ENCODE peak calls at places on chromosomes 11 and 22, in seven cellular contexts. R is OCI-LY7, O is uterus, N is endodermal cell, Q is coronary artery, X is heart right ventricle, T is tibial artery. B is an unnamed sample.

GRCh38 chr11:47408598-47409439 is 429 bp downstream of the SLC39A13 start:
- DNase-seq in R (no peak), O (peak; percentile 65), N (peak; percentile 79), Q (no peak), X (peak; percentile 43), T (peak; percentile 56), B (peak; percentile 72)

GRCh38 chr11:44563716-44564115 is 1.7 kb upstream of the CD82 start:
- DNase-seq in R (no peak), O (no peak), N (no peak), Q (no peak), X (no peak), T (no peak), B (no peak)

GRCh38 chr11:116162541-116163230 is 610.1 kb downstream of the BUD13 start:
- DNase-seq in R (no peak), O (no peak), N (peak; percentile 69), Q (peak; percentile 47), X (no peak), T (no peak), B (no peak)

GRCh38 chr11:47308050-47308823 is 38.3 kb downstream of the MADD start:
- DNase-seq in R (no peak), O (no peak), N (peak; percentile 57), Q (no peak), X (no peak), T (no peak), B (no peak)

GRCh38 chr11:117821431-117821830 is 3.1 kb downstream of the FXYD2 start:
- DNase-seq in R (no peak), O (no peak), N (no peak), Q (no peak), X (no peak), T (no peak), B (no peak)

GRCh38 chr11:134398644-134399292 is 13.3 kb downstream of the B3GAT1 start:
- DNase-seq in R (no peak), O (no peak), N (no peak), Q (no peak), X (no peak), T (no peak), B (no peak)

GRCh38 chr22:48836673-48837340 is 990.9 kb downstream of the BRD1 start:
- DNase-seq in R (no peak), O (no peak), N (no peak), Q (no peak), X (no peak), T (no peak), B (no peak)

GRCh38 chr11:44632466-44633123 is 67.1 kb downstream of the CD82 start:
- DNase-seq in R (peak; percentile 17), O (no peak), N (peak; percentile 75), Q (peak; percentile 50), X (peak; percentile 51), T (no peak), B (peak; percentile 45)

GRCh38 chr11:14249121-14249963 is 109.6 kb downstream of the RRAS2 start:
- DNase-seq in R (peak; percentile 74), O (peak; percentile 58), N (peak; percentile 88), Q (no peak), X (peak; percentile 51), T (peak; percentile 51), B (peak; percentile 77)

GRCh38 chr11:121839821-121840220 is 276.2 kb downstream of the BLID start:
- DNase-seq in R (no peak), O (no peak), N (no peak), Q (no peak), X (no peak), T (no peak), B (no peak)

GRCh38 chr11:105443623-105444022 is 166.2 kb upstream of the GRIA4 start:
- DNase-seq in R (no peak), O (no peak), N (no peak), Q (no peak), X (no peak), T (no peak), B (no peak)

GRCh38 chr22:24104307-24105017 is 76.8 kb upstream of the SUSD2 start:
- DNase-seq in R (no peak), O (no peak), N (no peak), Q (no peak), X (no peak), T (peak; percentile 18), B (no peak)

GRCh38 chr22:46108564-46109473 is 41.5 kb upstream of the PPARA start:
- DNase-seq in R (no peak), O (peak; percentile 75), N (peak; percentile 84), Q (no peak), X (peak; percentile 73), T (no peak), B (peak; percentile 34)

GRCh38 chr22:36334838-36335603 is 52.7 kb downstream of the MYH9 start:
- DNase-seq in R (no peak), O (no peak), N (no peak), Q (no peak), X (peak; percentile 55), T (no peak), B (peak; percentile 41)

GRCh38 chr11:66195867-66196266 is 72.6 kb upstream of the RAB1B start:
- DNase-seq in R (no peak), O (no peak), N (no peak), Q (peak; percentile 22), X (no peak), T (no peak), B (no peak)

GRCh38 chr11:86706341-86707131 is 34.1 kb upstream of the ME3 start:
- DNase-seq in R (no peak), O (no peak), N (no peak), Q (no peak), X (no peak), T (no peak), B (no peak)

GRCh38 chr11:75802913-75803820 is 11.8 kb upstream of the UVRAG start:
- DNase-seq in R (peak; percentile 80), O (peak; percentile 76), N (peak; percentile 94), Q (no peak), X (no peak), T (peak; percentile 80), B (peak; percentile 84)

GRCh38 chr22:32646476-32646875 is 155.0 kb upstream of the TIMP3 start:
- DNase-seq in R (no peak), O (no peak), N (no peak), Q (no peak), X (no peak), T (no peak), B (no peak)

GRCh38 chr22:32643246-32643645 is 158.3 kb upstream of the TIMP3 start:
- DNase-seq in R (no peak), O (no peak), N (peak; percentile 92), Q (no peak), X (no peak), T (no peak), B (no peak)

GRCh38 chr22:32648486-32648885 is 153.0 kb upstream of the TIMP3 start:
- DNase-seq in R (no peak), O (no peak), N (no peak), Q (no peak), X (no peak), T (no peak), B (no peak)

GRCh38 chr22:32649515-32650200 is 151.8 kb upstream of the TIMP3 start:
- DNase-seq in R (no peak), O (peak; percentile 76), N (no peak), Q (no peak), X (no peak), T (peak; percentile 75), B (no peak)

DNA sequence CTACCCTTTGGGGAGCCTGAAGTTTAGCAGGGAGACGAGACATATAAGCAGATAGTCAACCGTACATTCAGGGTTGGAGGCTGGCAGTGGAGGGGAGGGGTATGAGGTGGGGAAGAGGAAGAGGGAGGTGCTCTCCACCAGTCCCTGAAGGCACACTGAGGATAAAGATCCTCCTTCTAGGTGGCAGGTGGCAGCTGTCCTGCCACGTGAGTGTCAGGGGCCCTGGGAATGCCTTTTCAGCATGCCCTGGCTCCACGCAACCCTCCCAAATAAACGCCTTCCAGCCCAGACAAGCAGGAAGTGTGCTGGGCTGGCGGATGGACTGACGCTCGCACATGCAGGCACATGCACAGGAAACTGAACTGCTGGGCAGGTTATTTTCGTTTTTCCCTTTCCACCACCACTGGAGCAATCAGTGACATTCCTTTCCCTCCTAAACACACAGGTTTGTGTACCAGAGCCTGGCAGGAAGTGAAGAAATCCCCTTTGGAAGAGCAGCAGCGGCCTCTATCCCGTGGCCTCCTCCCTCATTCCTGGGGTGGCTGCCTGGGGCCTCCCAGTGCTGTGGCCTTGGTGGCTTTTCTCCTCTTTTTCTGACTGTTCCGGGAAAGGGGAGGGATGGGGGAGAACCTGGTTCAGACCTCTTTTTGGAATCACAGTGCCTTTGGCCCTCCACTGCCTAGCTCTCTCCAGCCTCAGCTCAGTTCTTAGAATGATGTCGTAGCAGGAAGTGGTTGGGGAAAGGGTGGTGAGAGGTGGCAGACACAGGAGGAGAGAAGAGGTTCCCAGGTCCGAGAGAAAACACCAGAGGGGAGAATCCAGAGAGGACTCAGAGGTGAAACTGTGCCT is 157.0 kb upstream of the TIMP3 start:
- DNase-seq in R (no peak), O (peak; percentile 74), N (peak; percentile 59), Q (no peak), X (peak; percentile 65), T (peak; percentile 62), B (no peak)
- H3K27ac ChIP-seq in R (no peak overlapping the region), O (peak overlapping the region; percentile 80), N (no peak overlapping the region), Q (no peak overlapping the region), X (peak overlapping the region; percentile 66), T (peak overlapping the region; percentile 10), B (no peak overlapping the region)

GRCh38 chr11:57656936-57657289 is 649 bp upstream of the CLP1 start:
- DNase-seq in R (no peak), O (no peak), N (no peak), Q (no peak), X (no peak), T (no peak), B (no peak)
- H3K27ac ChIP-seq in R (no peak overlapping the region), O (peak overlapping the region; percentile 93), N (no peak overlapping the region), Q (peak overlapping the region; percentile 91), X (peak overlapping the region; percentile 73), T (peak overlapping the region; percentile 86), B (peak overlapping the region; percentile 11)

DNA sequence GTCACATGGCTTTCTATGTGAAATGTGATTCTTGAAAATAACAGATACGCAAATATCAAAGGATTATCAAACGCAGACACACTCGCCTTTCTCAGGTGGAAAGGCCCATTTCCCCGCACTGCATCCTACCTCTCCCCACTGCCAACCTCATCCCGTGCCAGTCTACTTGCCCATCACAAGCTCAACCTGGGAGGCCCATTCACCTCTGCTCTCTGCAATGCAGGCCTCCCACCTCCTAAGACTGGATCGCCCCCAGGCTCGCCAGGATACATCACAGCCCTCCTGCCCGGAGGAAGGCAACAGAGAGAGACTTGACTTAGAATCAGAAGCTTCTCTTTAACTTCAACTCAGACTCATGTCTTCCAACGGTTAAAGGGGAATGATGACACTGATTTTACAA is 33.3 kb downstream of the NFRKB start:
- DNase-seq in R (no peak), O (no peak), N (peak; percentile 57), Q (no peak), X (no peak), T (no peak), B (no peak)
- H3K27ac ChIP-seq in R (no peak overlapping the region), O (peak overlapping the region; percentile 17), N (peak overlapping the region; percentile 70), Q (no peak overlapping the region), X (no peak overlapping the region), T (no peak overlapping the region), B (peak overlapping the region; percentile 95)

DNA sequence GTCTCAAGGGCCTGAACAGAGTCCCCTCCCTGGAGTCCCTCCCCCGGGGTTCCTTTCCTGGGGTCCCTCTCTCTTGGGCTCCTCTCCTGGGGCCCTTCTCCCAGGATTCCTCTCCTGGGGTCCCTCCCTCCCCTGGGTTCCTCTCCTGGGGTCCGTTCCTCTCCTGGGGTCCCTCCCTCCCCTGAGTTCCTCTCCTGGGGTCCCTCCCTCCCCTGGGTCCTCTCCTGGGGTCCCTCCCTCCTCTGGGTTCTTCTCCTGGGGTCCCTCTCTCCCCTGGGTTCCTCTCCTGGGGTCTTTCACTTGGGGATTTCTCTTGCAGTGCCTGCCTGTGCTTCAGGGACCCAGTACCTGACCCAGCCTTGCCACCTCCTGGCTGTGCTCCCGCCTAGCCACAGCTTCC is 386.1 kb downstream of the TBC1D22A start:
- DNase-seq in R (no peak), O (no peak), N (no peak), Q (no peak), X (no peak), T (no peak), B (no peak)
- H3K27ac ChIP-seq in R (no peak overlapping the region), O (no peak overlapping the region), N (no peak overlapping the region), Q (no peak overlapping the region), X (no peak overlapping the region), T (no peak overlapping the region), B (no peak overlapping the region)

B was measured in PC-3.